ENCODE peak calls at places on chromosomes 16 and 17, in nine cellular contexts. F, G, J, H, P, Z, V, K and O are unnamed samples.

GRCh38 chr16:49698931-49699715 is 156.8 kb downstream of the ZNF423 start:
- DNase-seq in V (no peak), J (no peak), P (peak), H (no peak), Z (no peak), G (no peak), F (no peak), K (no peak), O (no peak)

GRCh38 chr16:30076276-30076791 is 540 bp downstream of the PPP4C start:
- DNase-seq in H (no peak), J (no peak), F (peak), P (peak), G (no peak), K (peak), V (no peak), Z (no peak), O (no peak)

GRCh38 chr16:20833081-20833480 is 26.8 kb downstream of the REXO5 start:
- DNase-seq in G (no peak), J (no peak), P (no peak), Z (no peak), H (no peak), K (no peak), V (no peak), F (no peak), O (no peak)

GRCh38 chr16:84737658-84738057 is 37.9 kb downstream of the USP10 start:
- DNase-seq in P (no peak), K (peak), G (no peak), H (no peak), Z (no peak), V (no peak), F (no peak), J (no peak), O (no peak)

GRCh38 chr17:9239821-9240658 is 218.7 kb downstream of the NTN1 start:
- DNase-seq in K (peak), V (peak), J (no peak), F (peak), H (peak), G (peak), Z (peak), P (peak), O (peak)

GRCh38 chr16:4660454-4661007 is 32.8 kb upstream of the NUDT16L1 start:
- DNase-seq in J (no peak), K (peak), Z (peak), P (peak), V (peak), F (peak), H (peak), G (no peak), O (peak)

GRCh38 chr17:40168262-40168832 is 8.9 kb upstream of the RAPGEFL1 start:
- DNase-seq in H (peak), J (no peak), F (peak), P (peak), G (peak), V (no peak), Z (no peak), K (no peak), O (peak)

GRCh38 chr16:10876799-10877341 is at the start of gene CIITA:
- DNase-seq in F (peak), H (peak), Z (no peak), J (peak), K (peak), V (peak), P (peak), G (peak), O (peak)

GRCh38 chr17:20133552-20133951 is 124.4 kb downstream of the SPECC1 start:
- DNase-seq in K (no peak), J (no peak), Z (no peak), P (no peak), V (no peak), G (no peak), F (no peak), H (no peak), O (no peak)

GRCh38 chr17:42182927-42183734 is 2.1 kb downstream of the HCRT start:
- DNase-seq in V (no peak), H (no peak), K (no peak), G (no peak), J (no peak), Z (no peak), F (no peak), P (peak), O (peak)

GRCh38 chr17:199195-199604 is 17.8 kb upstream of the DOC2B start:
- DNase-seq in F (no peak), V (no peak), K (no peak), H (no peak), P (peak), G (no peak), J (no peak), Z (no peak), O (peak)

GRCh38 chr16:87791295-87792204 is 25.8 kb upstream of the KLHDC4 start:
- DNase-seq in F (no peak), V (no peak), G (no peak), Z (no peak), P (no peak), J (no peak), H (peak), K (no peak), O (no peak)

GRCh38 chr17:2931426-2931825 is 132.0 kb downstream of the OR1D5 start:
- DNase-seq in G (no peak), V (no peak), K (peak), Z (no peak), F (no peak), J (no peak), P (no peak), H (no peak), O (no peak)

GRCh38 chr17:50027639-50028206 is 28.2 kb upstream of the ITGA3 start:
- DNase-seq in G (peak), J (no peak), V (no peak), Z (no peak), P (peak), H (no peak), K (peak), F (peak), O (peak)

GRCh38 chr17:76152580-76152979 is 11.5 kb upstream of the FOXJ1 start:
- DNase-seq in P (no peak), G (no peak), H (peak), Z (no peak), V (no peak), K (no peak), F (no peak), J (no peak), O (no peak)

GRCh38 chr16:68756250-68757051 is 19.4 kb downstream of the CDH1 start:
- DNase-seq in G (peak), Z (no peak), H (no peak), P (no peak), J (no peak), K (peak), F (peak), V (peak), O (peak)

GRCh38 chr17:7107012-7107754 is 7.4 kb downstream of the ASGR2 start:
- DNase-seq in H (no peak), G (no peak), V (no peak), K (no peak), P (no peak), F (no peak), Z (no peak), J (no peak), O (no peak)

GRCh38 chr16:81590714-81591537 is 146.3 kb downstream of the CMIP start:
- DNase-seq in F (no peak), K (no peak), V (no peak), Z (no peak), H (no peak), P (no peak), G (no peak), J (no peak), O (peak)

GRCh38 chr16:11224096-11224893 is 31.7 kb downstream of the SOCS1 start:
- DNase-seq in G (no peak), F (peak), H (peak), P (no peak), V (peak), J (peak), Z (peak), K (peak), O (peak)

GRCh38 chr16:57743458-57743857 is 7.9 kb downstream of the KATNB1 start:
- DNase-seq in K (no peak), H (no peak), P (no peak), V (no peak), Z (no peak), J (no peak), G (no peak), F (no peak), O (peak)

GRCh38 chr17:81228420-81228819 is 5.7 kb upstream of the CEP131 start:
- DNase-seq in J (no peak), F (no peak), K (no peak), V (no peak), G (no peak), H (no peak), P (no peak), Z (no peak), O (no peak)

GRCh38 chr16:25750489-25750888 is 58.7 kb downstream of the HS3ST4 start:
- DNase-seq in J (no peak), V (no peak), K (no peak), F (no peak), P (no peak), G (no peak), H (no peak), Z (no peak), O (no peak)

GRCh38 chr16:86984286-86984685 is 332.9 kb downstream of the C16orf95 start:
- DNase-seq in Z (no peak), V (no peak), K (no peak), F (no peak), H (no peak), G (no peak), J (no peak), P (no peak), O (no peak)

GRCh38 chr16:66054095-66054494 is 312.4 kb upstream of the CDH5 start:
- DNase-seq in G (no peak), J (no peak), K (no peak), V (no peak), H (no peak), F (no peak), P (no peak), Z (no peak), O (no peak)

GRCh38 chr17:56222255-56222654 is 69.0 kb downstream of the ANKFN1 start:
- DNase-seq in J (no peak), F (no peak), Z (no peak), K (no peak), H (no peak), V (no peak), P (peak), G (no peak), O (peak)

GRCh38 chr17:4549781-4550533 is 5.2 kb downstream of the MYBBP1A start:
- DNase-seq in H (no peak), J (no peak), F (no peak), P (no peak), G (no peak), K (no peak), V (no peak), Z (no peak), O (no peak)

GRCh38 chr16:55647798-55648197 is 8.0 kb upstream of the SLC6A2 start:
- DNase-seq in H (no peak), Z (no peak), G (no peak), F (no peak), P (no peak), V (no peak), K (no peak), J (no peak), O (no peak)

GRCh38 chr16:88437367-88437964 is 15.6 kb upstream of the ZFPM1 start:
- DNase-seq in G (peak), P (peak), K (peak), F (peak), V (peak), H (peak), J (no peak), Z (peak), O (no peak)

GRCh38 chr17:8420041-8420934 is 15.4 kb upstream of the NDEL1 start:
- DNase-seq in J (no peak), F (no peak), H (no peak), P (peak), V (no peak), G (no peak), K (peak), Z (no peak), O (peak)

GRCh38 chr17:70130274-70130673 is 39.1 kb upstream of the KCNJ2 start:
- DNase-seq in J (no peak), K (no peak), Z (no peak), V (no peak), P (no peak), G (no peak), F (no peak), H (no peak), O (no peak)

GRCh38 chr17:76252040-76252954 is 12.0 kb upstream of the RNF157 start:
- DNase-seq in Z (no peak), H (no peak), J (no peak), V (peak), P (no peak), K (no peak), F (peak), G (no peak), O (peak)

GRCh38 chr16:21169249-21169981 is 10.9 kb downstream of the LDAF1 start:
- DNase-seq in H (no peak), F (no peak), G (no peak), V (no peak), K (no peak), P (no peak), J (no peak), Z (no peak), O (peak)

GRCh38 chr16:75012380-75013081 is 13.7 kb downstream of the ZNRF1 start:
- DNase-seq in H (no peak), P (no peak), K (no peak), Z (no peak), V (no peak), F (no peak), G (no peak), J (no peak), O (no peak)

GRCh38 chr16:54204756-54205155 is 81.8 kb downstream of the IRX3 start:
- DNase-seq in V (no peak), G (no peak), J (no peak), P (no peak), K (no peak), H (peak), Z (no peak), F (no peak), O (no peak)

GRCh38 chr16:1884889-1885288 is 12.9 kb upstream of the MEIOB start:
- DNase-seq in F (no peak), Z (no peak), H (no peak), P (no peak), K (no peak), J (no peak), G (no peak), V (no peak), O (no peak)

GRCh38 chr16:84885024-84885910 is 65.5 kb downstream of the CRISPLD2 start:
- DNase-seq in Z (no peak), H (peak), V (no peak), K (no peak), P (peak), G (no peak), J (no peak), F (no peak), O (no peak)

GRCh38 chr17:20259668-20260067 is 207.7 kb downstream of the LGALS9B start:
- DNase-seq in H (no peak), P (no peak), V (no peak), F (no peak), G (no peak), Z (no peak), J (no peak), K (no peak), O (no peak)